ENCODE peak calls at places on chromosomes 12 and 14, in nine cellular contexts. D is AG10803, G is AG09319, I is tibial artery, O is upper lobe of right lung, E is HCT116, W is GM13977, F is endothelial cell, V is B cell. H is an unnamed sample.
A peak's percentile ranks its signal among the peaks of the same experiment; 100 is the strongest.

GRCh38 chr12:118356809-118357326 is 15.8 kb downstream of the TAOK3 start:
- DNase-seq in D (peak; percentile 92), G (peak; percentile 61), I (no peak), O (no peak), E (no peak), W (peak; percentile 32), F (no peak), V (no peak), H (peak; percentile 85)

GRCh38 chr14:32190713-32191112 is 11.1 kb upstream of the RNU6-7 start:
- DNase-seq in D (peak; percentile 39), G (no peak), I (no peak), O (no peak), E (no peak), W (no peak), F (no peak), V (no peak), H (no peak)

GRCh38 chr12:5577239-5577638 is 145.3 kb downstream of the NTF3 start:
- DNase-seq in D (no peak), G (no peak), I (no peak), O (no peak), E (no peak), W (no peak), F (no peak), V (no peak), H (no peak)

GRCh38 chr14:74257078-74257987 is 18.1 kb downstream of the VSX2 start:
- DNase-seq in D (peak; percentile 8), G (no peak), I (no peak), O (peak; percentile 76), E (no peak), W (peak; percentile 93), F (peak; percentile 70), V (peak; percentile 86), H (no peak)

GRCh38 chr12:132154941-132155770 is 10.9 kb downstream of the NOC4L start:
- DNase-seq in D (no peak), G (no peak), I (no peak), O (no peak), E (no peak), W (no peak), F (no peak), V (no peak), H (no peak)

GRCh38 chr12:116142936-116143882 is 134.3 kb downstream of the MED13L start:
- DNase-seq in D (peak; percentile 75), G (no peak), I (no peak), O (no peak), E (no peak), W (no peak), F (no peak), V (no peak), H (peak; percentile 83)

GRCh38 chr12:130145731-130146130 is 16.5 kb upstream of the FZD10 start:
- DNase-seq in D (no peak), G (no peak), I (no peak), O (no peak), E (no peak), W (no peak), F (no peak), V (no peak), H (no peak)

GRCh38 chr14:55271572-55272414 is 572 bp downstream of the FBXO34 start:
- DNase-seq in D (peak; percentile 73), G (peak; percentile 41), I (peak; percentile 79), O (peak; percentile 86), E (peak; percentile 67), W (peak; percentile 87), F (peak; percentile 54), V (peak; percentile 87), H (peak; percentile 57)

GRCh38 chr12:113157218-113157859 is 7.8 kb downstream of the CFAP73 start:
- DNase-seq in D (no peak), G (no peak), I (no peak), O (no peak), E (no peak), W (peak; percentile 45), F (no peak), V (no peak), H (no peak)

GRCh38 chr14:22849212-22849819 is 12.9 kb downstream of the MMP14 start:
- DNase-seq in D (peak; percentile 70), G (no peak), I (peak; percentile 93), O (peak; percentile 66), E (no peak), W (peak; percentile 19), F (no peak), V (no peak), H (no peak)

GRCh38 chr14:22845821-22846625 is 9.6 kb downstream of the MMP14 start:
- DNase-seq in D (no peak), G (no peak), I (peak; percentile 69), O (peak; percentile 61), E (no peak), W (peak; percentile 21), F (no peak), V (no peak), H (no peak)

GRCh38 chr14:22846811-22847307 is 10.5 kb downstream of the MMP14 start:
- DNase-seq in D (no peak), G (no peak), I (no peak), O (peak; percentile 48), E (no peak), W (peak; percentile 17), F (no peak), V (no peak), H (no peak)

GRCh38 chr14:22847661-22848341 is 11.4 kb downstream of the MMP14 start:
- DNase-seq in D (peak; percentile 66), G (no peak), I (no peak), O (peak; percentile 62), E (no peak), W (peak; percentile 43), F (no peak), V (no peak), H (no peak)

DNA sequence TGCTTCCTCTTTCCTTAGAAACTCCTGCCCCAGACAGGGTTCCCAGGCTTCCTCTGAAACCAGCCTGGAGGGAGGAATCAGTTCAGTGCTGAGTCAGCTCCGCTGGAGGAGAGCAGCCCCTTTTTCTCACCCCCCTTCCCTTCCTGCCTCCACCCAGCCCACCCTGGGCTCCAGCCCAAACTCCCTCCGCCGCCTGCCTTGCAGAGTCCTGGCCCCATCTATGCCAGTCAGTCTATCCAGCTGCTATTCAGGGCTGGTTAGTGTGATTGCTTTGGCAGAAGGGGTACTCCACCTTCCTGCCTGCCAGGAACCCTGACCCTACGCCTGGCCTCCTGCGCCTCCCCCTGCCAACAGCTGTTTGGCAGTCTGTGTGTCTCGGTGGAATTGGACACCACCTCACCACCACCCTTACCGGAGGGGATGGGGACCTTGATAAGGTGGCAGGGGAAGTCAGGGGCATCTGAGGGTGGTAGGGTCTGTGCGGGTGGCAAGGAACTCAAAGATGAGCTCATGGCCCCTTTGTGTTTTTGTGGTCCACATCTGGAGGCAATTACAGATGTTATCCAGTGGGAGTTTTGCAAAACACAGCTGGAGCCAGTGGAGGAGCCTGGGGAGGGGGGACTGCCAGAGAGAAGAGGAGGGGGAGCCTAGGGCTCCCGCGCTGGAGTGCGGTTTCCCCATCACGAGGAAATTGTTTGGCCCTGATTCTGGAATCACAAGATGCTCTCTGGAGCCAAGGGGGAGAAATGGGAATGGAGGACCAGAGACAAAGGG is 12.2 kb downstream of the MMP14 start:
- DNase-seq in D (peak; percentile 92), G (peak; percentile 91), I (peak; percentile 96), O (peak; percentile 69), E (no peak), W (peak; percentile 45), F (no peak), V (no peak), H (no peak)
- TF ChIP-seq CTCF in D (no peak), G (no peak), I (peak; percentile 16), O (no peak), E (no peak), W (no peak), F (no peak), V (no peak), H (no peak)

GRCh38 chr14:104135121-104135903 is 3.1 kb upstream of the KIF26A start:
- DNase-seq in D (no peak), G (no peak), I (peak; percentile 54), O (peak; percentile 65), E (no peak), W (no peak), F (peak; percentile 70), V (no peak), H (no peak)
- TF ChIP-seq CTCF in D (no peak), G (no peak), I (no peak), O (no peak), E (peak; percentile 30), W (peak; percentile 27), F (peak; percentile 23), V (no peak), H (no peak)

GRCh38 chr12:41190360-41190759 is 2.2 kb downstream of the PDZRN4 start:
- DNase-seq in D (no peak), G (no peak), I (no peak), O (no peak), E (no peak), W (no peak), F (peak; percentile 14), V (no peak), H (no peak)

GRCh38 chr12:41185946-41186345 is 2.2 kb upstream of the PDZRN4 start:
- DNase-seq in D (no peak), G (no peak), I (no peak), O (no peak), E (no peak), W (no peak), F (no peak), V (no peak), H (no peak)

GRCh38 chr12:41188841-41189394 is 798 bp downstream of the PDZRN4 start:
- DNase-seq in D (no peak), G (no peak), I (peak; percentile 67), O (no peak), E (no peak), W (peak; percentile 13), F (no peak), V (no peak), H (no peak)

GRCh38 chr12:41188058-41188840 is at the start of gene PDZRN4:
- DNase-seq in D (no peak), G (no peak), I (peak; percentile 81), O (peak; percentile 63), E (no peak), W (no peak), F (peak; percentile 45), V (peak; percentile 12), H (no peak)

DNA sequence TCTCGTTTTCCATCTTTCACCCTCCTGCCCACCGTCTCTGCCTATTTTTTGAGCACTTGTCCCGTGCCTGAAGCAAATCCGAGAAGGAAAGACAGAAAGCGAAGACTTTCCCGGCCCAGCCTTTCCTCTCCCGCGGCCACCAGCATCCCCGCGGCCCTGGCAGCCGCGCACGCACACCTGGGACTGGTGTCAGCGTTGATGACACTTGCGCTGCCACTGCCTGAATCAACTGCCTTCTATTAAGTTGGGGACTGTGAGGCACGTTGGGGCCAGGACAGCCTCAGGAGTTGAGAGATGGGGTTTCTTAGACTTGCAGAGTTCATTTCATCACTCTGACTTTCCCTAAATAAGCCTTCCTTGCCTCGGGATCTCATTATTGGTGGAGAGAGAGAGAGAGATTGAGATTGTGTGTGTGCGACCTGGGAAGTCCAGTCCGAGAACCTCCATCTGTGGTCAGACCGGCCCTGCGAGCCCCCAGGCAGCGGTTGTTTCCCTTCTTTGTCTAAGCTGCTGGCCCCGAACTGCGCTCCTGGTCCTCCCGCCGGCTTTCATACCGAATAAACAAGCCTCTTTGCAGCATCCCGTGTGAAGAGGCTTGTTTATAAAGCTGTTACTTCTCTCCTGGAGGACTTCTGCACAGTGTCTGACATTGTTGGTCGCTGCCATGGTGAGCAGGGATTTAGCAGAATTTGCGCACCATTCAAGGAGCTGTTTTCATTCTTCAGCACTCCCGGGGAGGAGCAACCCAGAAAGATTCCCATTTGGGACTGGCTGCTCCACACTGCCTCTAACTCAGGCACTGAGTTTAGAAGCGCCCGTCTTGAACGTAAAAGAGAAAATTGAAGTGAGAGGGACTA is 1.5 kb downstream of the PDZRN4 start:
- DNase-seq in D (no peak), G (no peak), I (peak; percentile 77), O (no peak), E (no peak), W (no peak), F (peak; percentile 11), V (no peak), H (no peak)
- TF ChIP-seq CTCF in D (no peak), G (no peak), I (no peak), O (no peak), E (no peak), W (no peak), F (no peak), V (no peak), H (no peak)

GRCh38 chr12:105189293-105189692 is 46.7 kb downstream of the APPL2 start:
- DNase-seq in D (no peak), G (no peak), I (no peak), O (no peak), E (no peak), W (no peak), F (no peak), V (no peak), H (no peak)
- TF ChIP-seq CTCF in D (no peak), G (no peak), I (no peak), O (no peak), E (no peak), W (no peak), F (no peak), V (no peak), H (no peak)